ENCODE peak calls at places on chromosomes 16 and 17, in four cellular contexts. K is upper lobe of right lung, I is tibial artery, S is aorta. M is an unnamed sample.

GRCh38 chr16:24993722-24994686 is 21.2 kb downstream of the ARHGAP17 start:
- DNase-seq in K (no peak), S (no peak), I (no peak), M (no peak)

GRCh38 chr16:78504391-78504945 is 405.0 kb downstream of the WWOX start:
- DNase-seq in I (peak; percentile 45), K (no peak), S (no peak), M (no peak)

GRCh38 chr17:31061678-31062077 is 33.1 kb upstream of the NF1 start:
- DNase-seq in K (no peak), I (no peak), S (no peak), M (no peak)

GRCh38 chr17:78817123-78817522 is 23.5 kb downstream of the USP36 start:
- DNase-seq in S (no peak), K (no peak), I (no peak), M (peak; percentile 23)

GRCh38 chr16:83689385-83689831 is 118.4 kb upstream of the HSBP1 start:
- DNase-seq in S (peak; percentile 55), I (peak; percentile 46), K (no peak), M (no peak)

GRCh38 chr16:84663433-84664101 is 15.3 kb downstream of the KLHL36 start:
- DNase-seq in I (no peak), S (no peak), K (no peak), M (peak; percentile 8)

GRCh38 chr16:87678618-87679017 is 76.3 kb downstream of the JPH3 start:
- DNase-seq in K (no peak), S (no peak), I (no peak), M (no peak)

GRCh38 chr17:50421308-50422031 is 4.5 kb upstream of the ACSF2 start:
- DNase-seq in K (no peak), I (no peak), S (no peak), M (no peak)

GRCh38 chr17:8629371-8630226 is 926 bp downstream of the MYH10 start:
- DNase-seq in I (peak; percentile 49), K (peak; percentile 68), S (peak; percentile 83), M (peak; percentile 77)

GRCh38 chr17:34859652-34860051 is 101.6 kb downstream of the CCT6B start:
- DNase-seq in S (peak; percentile 3), K (no peak), I (no peak), M (no peak)

GRCh38 chr16:86107190-86107589 is 208.2 kb downstream of the IRF8 start:
- DNase-seq in K (no peak), I (no peak), S (no peak), M (no peak)

GRCh38 chr16:15708096-15708495 is 58.1 kb downstream of the NDE1 start:
- DNase-seq in S (no peak), I (no peak), K (no peak), M (no peak)

GRCh38 chr17:31517524-31517923 is 126.0 kb downstream of the RAB11FIP4 start:
- DNase-seq in K (no peak), S (no peak), I (no peak), M (peak; percentile 67)

GRCh38 chr17:78745407-78746088 is 36.5 kb downstream of the CYTH1 start:
- DNase-seq in K (no peak), I (no peak), S (peak; percentile 44), M (peak; percentile 79)

GRCh38 chr16:12255919-12256665 is 279.6 kb downstream of the SNX29 start:
- DNase-seq in I (no peak), S (no peak), K (no peak), M (no peak)

GRCh38 chr17:47210105-47210504 is 957 bp downstream of the MYL4 start:
- DNase-seq in K (no peak), S (no peak), I (no peak), M (no peak)

GRCh38 chr17:28950017-28950751 is 1.1 kb downstream of the PHF12 start:
- DNase-seq in K (peak; percentile 81), I (peak; percentile 53), S (peak; percentile 84), M (peak; percentile 94)

GRCh38 chr17:80261159-80261894 is 675 bp downstream of the RNF213 start:
- DNase-seq in K (peak; percentile 84), S (peak; percentile 86), I (peak; percentile 50), M (peak; percentile 94)

GRCh38 chr16:69326172-69326873 is 4.1 kb downstream of the PDF start:
- DNase-seq in K (no peak), I (no peak), S (no peak), M (no peak)

GRCh38 chr16:69481901-69482341 is 57.5 kb downstream of the CYB5B start:
- DNase-seq in S (peak; percentile 93), I (peak; percentile 93), K (peak; percentile 92), M (peak; percentile 85)

GRCh38 chr16:58471209-58471975 is 28.6 kb upstream of the NDRG4 start:
- DNase-seq in S (peak; percentile 32), K (no peak), I (no peak), M (peak; percentile 57)

GRCh38 chr16:67419931-67420330 is 3.7 kb upstream of the ZDHHC1 start:
- DNase-seq in I (no peak), S (no peak), K (no peak), M (no peak)

GRCh38 chr17:50148226-50149098 is 2.0 kb downstream of the PPP1R9B start:
- DNase-seq in K (peak; percentile 84), S (peak; percentile 91), I (peak; percentile 70), M (peak; percentile 95)

GRCh38 chr16:19898924-19899604 is 14.4 kb upstream of the GPRC5B start:
- DNase-seq in K (no peak), I (peak; percentile 53), S (no peak), M (no peak)

GRCh38 chr17:29291163-29291752 is 2.7 kb downstream of the NUFIP2 start:
- DNase-seq in I (no peak), K (no peak), S (no peak), M (no peak)

GRCh38 chr17:27241346-27241946 is 52.5 kb upstream of the WSB1 start:
- DNase-seq in S (no peak), I (no peak), K (no peak), M (no peak)

GRCh38 chr16:14050297-14051027 is 20.7 kb upstream of the MRTFB start:
- DNase-seq in K (no peak), S (no peak), I (no peak), M (no peak)

GRCh38 chr17:49646391-49647255 is 31.3 kb downstream of the SPOP start:
- DNase-seq in K (no peak), S (no peak), I (peak; percentile 47), M (no peak)

GRCh38 chr17:43578699-43579569 is 32.8 kb upstream of the ETV4 start:
- DNase-seq in I (no peak), S (peak; percentile 79), K (no peak), M (peak; percentile 81)

GRCh38 chr17:56159764-56160394 is 6.6 kb downstream of the ANKFN1 start:
- DNase-seq in I (no peak), S (no peak), K (no peak), M (no peak)

GRCh38 chr16:57133911-57134310 is 41.5 kb downstream of the CPNE2 start:
- DNase-seq in I (no peak), K (no peak), S (no peak), M (peak; percentile 67)
- H3K4me3 ChIP-seq in I (no peak overlapping the region), K (no peak overlapping the region), S (no peak overlapping the region), M (no peak overlapping the region)

GRCh38 chr17:60369727-60370126 is 22.2 kb downstream of the USP32 start:
- DNase-seq in I (no peak), S (no peak), K (no peak), M (no peak)
- H3K27ac ChIP-seq in I (no peak overlapping the region), S (no peak overlapping the region), K (no peak overlapping the region), M (no peak overlapping the region)

DNA sequence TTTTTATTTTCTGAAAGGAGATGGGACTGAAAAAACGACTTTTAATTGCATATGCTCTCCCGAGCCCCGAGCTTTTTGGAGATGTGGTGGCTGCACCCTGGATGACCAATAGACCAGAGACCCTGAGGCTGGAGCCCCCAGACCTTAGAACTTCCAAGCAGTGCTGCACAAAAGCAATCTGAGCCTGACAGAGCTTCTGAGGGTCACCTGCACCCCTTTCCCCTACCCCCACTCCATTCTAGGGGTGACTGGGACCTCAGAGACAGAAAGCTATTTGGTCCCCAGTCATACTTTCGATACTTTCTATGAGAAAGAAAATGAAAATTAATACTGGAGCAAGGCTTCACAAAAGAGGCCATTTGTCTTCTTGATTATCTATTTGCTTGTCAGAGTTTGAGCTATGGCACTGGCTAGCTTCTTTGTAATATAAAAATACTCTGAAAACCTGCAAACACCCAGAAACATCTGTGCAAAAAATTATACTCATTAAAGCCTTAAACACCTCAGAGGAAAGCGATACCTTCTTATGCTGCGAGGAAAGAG is 3.6 kb downstream of the HOXB4 start:
- DNase-seq in I (no peak), K (no peak), S (peak; percentile 26), M (no peak)
- H3K27me3 ChIP-seq in I (peaks cover 8% of the 10 kb centered on the region), K (peaks cover 72% of the 10 kb centered on the region), S (no peaks in the 10 kb centered on the region), M (peaks cover 61% of the 10 kb centered on the region)

GRCh38 chr16:3101018-3101840 is 2.1 kb upstream of the ZSCAN10 start:
- DNase-seq in I (no peak), K (no peak), S (no peak), M (peak; percentile 55)

GRCh38 chr16:3098459-3099394 is at the start of gene ZSCAN10:
- DNase-seq in I (no peak), K (no peak), S (no peak), M (peak; percentile 80)

GRCh38 chr16:3101841-3102470 is 2.9 kb upstream of the ZSCAN10 start:
- DNase-seq in S (no peak), K (no peak), I (no peak), M (peak; percentile 75)

GRCh38 chr16:3099395-3099731 is 269 bp upstream of the ZSCAN10 start:
- DNase-seq in S (no peak), K (no peak), I (no peak), M (no peak)

GRCh38 chr16:3099732-3100499 is 822 bp upstream of the ZSCAN10 start:
- DNase-seq in S (peak; percentile 95), I (peak; percentile 86), K (peak; percentile 97), M (peak; percentile 97)
- H3K4me3 ChIP-seq in S (no peak overlapping the region), I (peak overlapping the region; percentile 3), K (peak overlapping the region; percentile 35), M (peak overlapping the region; percentile 22)

DNA sequence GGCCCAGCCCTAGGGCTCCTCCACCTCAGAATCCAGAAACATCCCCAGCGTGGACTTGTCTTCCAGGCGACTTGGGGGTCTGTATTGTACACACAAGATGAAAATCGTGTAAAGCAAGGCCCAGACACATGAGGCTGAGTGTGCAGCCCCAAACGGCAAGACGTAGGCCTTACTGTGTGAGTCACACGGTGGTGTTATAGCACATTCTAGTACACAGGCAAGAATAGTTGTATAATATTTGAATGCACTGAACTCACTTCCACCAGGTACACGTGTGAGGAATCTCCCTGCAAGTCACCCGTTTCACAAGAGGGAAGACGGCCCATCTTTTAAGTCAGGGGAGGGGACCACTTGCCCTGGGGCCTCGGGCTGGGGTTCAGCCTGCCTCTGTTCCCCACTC is 71.4 kb downstream of the SREBF1 start:
- DNase-seq in I (no peak), S (no peak), K (no peak), M (no peak)
- H3K27ac ChIP-seq in I (no peak overlapping the region), S (no peak overlapping the region), K (no peak overlapping the region), M (no peak overlapping the region)

GRCh38 chr17:59234631-59235030 is 14.3 kb downstream of the GDPD1 start:
- DNase-seq in I (no peak), K (no peak), S (no peak), M (no peak)
- H3K27me3 ChIP-seq in I (no peaks in the 10 kb centered on the region), K (no peaks in the 10 kb centered on the region), S (no peaks in the 10 kb centered on the region), M (no peaks in the 10 kb centered on the region)

M was measured in spleen.